ENCODE peak calls at places on chromosomes 6 and 20, in seven cellular contexts. One of them, this sample, is unnamed.

GRCh38 chr6:136640132-136640915 is 90.1 kb upstream of the MAP7 start:
- DNase-seq in OCI-LY7: no peak
- DNase-seq in IMR-90: peak; percentile 82
- DNase-seq in A549: no peak
- DNase-seq in endothelial cell: no peak
- DNase-seq in AG04450: no peak
- DNase-seq in HepG2: no peak
- DNase-seq in this sample: no peak

GRCh38 chr6:128532110-128532509 is 11.7 kb upstream of the PTPRK start:
- DNase-seq in OCI-LY7: no peak
- DNase-seq in HepG2: no peak
- DNase-seq in endothelial cell: no peak
- DNase-seq in A549: no peak
- DNase-seq in IMR-90: no peak
- DNase-seq in AG04450: no peak
- DNase-seq in this sample: no peak

GRCh38 chr6:3615391-3616380 is 135.8 kb downstream of the PXDC1 start:
- DNase-seq in HepG2: no peak
- DNase-seq in OCI-LY7: no peak
- DNase-seq in IMR-90: no peak
- DNase-seq in A549: no peak
- DNase-seq in AG04450: no peak
- DNase-seq in endothelial cell: no peak
- DNase-seq in this sample: no peak

GRCh38 chr6:2264932-2265331 is 19.5 kb upstream of the GMDS start:
- DNase-seq in endothelial cell: no peak
- DNase-seq in HepG2: no peak
- DNase-seq in OCI-LY7: no peak
- DNase-seq in A549: no peak
- DNase-seq in AG04450: no peak
- DNase-seq in IMR-90: peak; percentile 71
- DNase-seq in this sample: no peak

GRCh38 chr6:84193140-84193708 is 34.2 kb downstream of the CEP162 start:
- DNase-seq in A549: peak; percentile 24
- DNase-seq in OCI-LY7: no peak
- DNase-seq in IMR-90: peak; percentile 83
- DNase-seq in endothelial cell: no peak
- DNase-seq in AG04450: no peak
- DNase-seq in HepG2: no peak
- DNase-seq in this sample: no peak

GRCh38 chr6:48110436-48111142 is 408 bp downstream of the PTCHD4 start:
- DNase-seq in OCI-LY7: no peak
- DNase-seq in endothelial cell: no peak
- DNase-seq in AG04450: no peak
- DNase-seq in IMR-90: no peak
- DNase-seq in HepG2: no peak
- DNase-seq in A549: no peak
- DNase-seq in this sample: no peak

GRCh38 chr6:39654121-39654520 is 71.1 kb downstream of the KIF6 start:
- DNase-seq in endothelial cell: no peak
- DNase-seq in IMR-90: no peak
- DNase-seq in HepG2: no peak
- DNase-seq in A549: no peak
- DNase-seq in AG04450: no peak
- DNase-seq in OCI-LY7: no peak
- DNase-seq in this sample: no peak

GRCh38 chr6:156687875-156688549 is 89.2 kb upstream of the ARID1B start:
- DNase-seq in IMR-90: peak; percentile 14
- DNase-seq in A549: no peak
- DNase-seq in HepG2: no peak
- DNase-seq in endothelial cell: peak; percentile 25
- DNase-seq in AG04450: no peak
- DNase-seq in OCI-LY7: peak; percentile 32
- DNase-seq in this sample: peak; percentile 36

GRCh38 chr6:138219901-138220300 is 1.6 kb upstream of the PBOV1 start:
- DNase-seq in AG04450: no peak
- DNase-seq in A549: no peak
- DNase-seq in OCI-LY7: no peak
- DNase-seq in HepG2: no peak
- DNase-seq in endothelial cell: no peak
- DNase-seq in IMR-90: no peak
- DNase-seq in this sample: no peak

GRCh38 chr6:34227656-34228421 is 8.8 kb upstream of the HMGA1 start:
- DNase-seq in HepG2: no peak
- DNase-seq in endothelial cell: no peak
- DNase-seq in OCI-LY7: no peak
- DNase-seq in IMR-90: no peak
- DNase-seq in AG04450: no peak
- DNase-seq in A549: no peak
- DNase-seq in this sample: no peak

GRCh38 chr6:140436023-140436811 is 1061.8 kb upstream of the CITED2 start:
- DNase-seq in AG04450: peak; percentile 32
- DNase-seq in OCI-LY7: no peak
- DNase-seq in IMR-90: peak; percentile 67
- DNase-seq in A549: no peak
- DNase-seq in HepG2: no peak
- DNase-seq in endothelial cell: no peak
- DNase-seq in this sample: no peak

GRCh38 chr20:57844626-57845596 is 135.1 kb upstream of the PMEPA1 start:
- DNase-seq in endothelial cell: no peak
- DNase-seq in OCI-LY7: no peak
- DNase-seq in AG04450: no peak
- DNase-seq in IMR-90: no peak
- DNase-seq in HepG2: no peak
- DNase-seq in A549: no peak
- DNase-seq in this sample: no peak

GRCh38 chr6:35833534-35833933 is 28.4 kb downstream of the LHFPL5 start:
- DNase-seq in A549: no peak
- DNase-seq in AG04450: no peak
- DNase-seq in OCI-LY7: no peak
- DNase-seq in IMR-90: peak; percentile 55
- DNase-seq in HepG2: peak; percentile 24
- DNase-seq in endothelial cell: no peak
- DNase-seq in this sample: no peak

GRCh38 chr20:35991142-35991771 is 22.9 kb downstream of the CNBD2 start:
- DNase-seq in HepG2: peak; percentile 35
- DNase-seq in IMR-90: peak; percentile 34
- DNase-seq in OCI-LY7: peak; percentile 68
- DNase-seq in endothelial cell: peak; percentile 29
- DNase-seq in A549: peak; percentile 79
- DNase-seq in AG04450: no peak
- DNase-seq in this sample: peak; percentile 44

GRCh38 chr6:136609878-136610706 is 59.9 kb upstream of the MAP7 start:
- DNase-seq in A549: peak; percentile 83
- DNase-seq in endothelial cell: no peak
- DNase-seq in IMR-90: peak; percentile 100
- DNase-seq in HepG2: peak; percentile 46
- DNase-seq in AG04450: peak; percentile 98
- DNase-seq in OCI-LY7: no peak
- DNase-seq in this sample: peak; percentile 69

GRCh38 chr20:1341561-1342265 is 12.8 kb upstream of the SDCBP2 start:
- DNase-seq in IMR-90: peak; percentile 80
- DNase-seq in HepG2: no peak
- DNase-seq in A549: no peak
- DNase-seq in OCI-LY7: no peak
- DNase-seq in AG04450: no peak
- DNase-seq in endothelial cell: no peak
- DNase-seq in this sample: no peak

GRCh38 chr20:1010659-1011058 is 8.5 kb upstream of the RSPO4 start:
- DNase-seq in IMR-90: no peak
- DNase-seq in OCI-LY7: no peak
- DNase-seq in AG04450: no peak
- DNase-seq in HepG2: no peak
- DNase-seq in A549: no peak
- DNase-seq in endothelial cell: no peak
- DNase-seq in this sample: no peak

GRCh38 chr6:142838821-142839685 is 105.9 kb downstream of the HIVEP2 start:
- DNase-seq in OCI-LY7: no peak
- DNase-seq in endothelial cell: no peak
- DNase-seq in HepG2: peak; percentile 73
- DNase-seq in A549: no peak
- DNase-seq in IMR-90: peak; percentile 72
- DNase-seq in AG04450: no peak
- DNase-seq in this sample: no peak

DNA sequence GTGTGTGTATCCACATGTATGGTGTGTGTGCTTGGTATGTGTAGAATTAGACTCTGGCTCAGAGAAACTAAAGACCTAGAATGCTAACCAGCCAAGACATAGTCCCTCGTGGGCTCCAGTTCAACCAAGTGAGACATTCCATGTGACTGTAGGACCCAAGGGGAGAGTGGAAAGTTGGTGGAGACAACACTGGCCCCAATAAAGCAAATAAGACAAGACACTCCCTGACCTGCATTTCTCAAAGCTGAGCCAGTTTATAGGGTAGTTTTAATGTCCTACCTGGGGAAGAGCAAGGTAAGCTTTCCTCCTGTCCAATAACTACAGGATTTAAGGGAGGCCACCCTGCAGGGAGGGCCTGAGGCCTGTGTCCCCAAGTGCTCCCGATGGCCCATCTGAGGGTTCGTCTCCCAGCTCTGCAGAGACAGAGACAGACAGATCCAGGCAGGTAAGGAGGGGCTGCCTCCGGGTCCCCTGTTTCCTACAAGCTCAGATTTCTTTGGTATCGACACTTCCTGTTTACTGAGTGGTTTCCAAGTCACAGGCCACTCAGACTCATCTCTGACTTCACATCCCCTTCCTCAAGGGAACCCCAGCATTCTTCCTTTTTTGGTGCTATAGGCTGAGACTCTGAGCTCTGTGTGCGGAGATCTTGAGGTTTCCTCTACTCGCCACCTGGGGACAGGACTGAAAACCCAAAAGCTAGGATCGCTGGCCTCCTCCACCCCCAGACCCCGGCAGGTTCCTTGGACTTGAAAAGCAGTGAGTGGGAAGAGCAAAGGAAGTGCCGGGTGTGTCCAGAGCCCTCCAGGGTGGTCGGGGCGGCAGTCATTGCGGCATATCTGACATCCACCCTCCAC is 92.4 kb downstream of the PRND start:
- DNase-seq in OCI-LY7: peak; percentile 80
- DNase-seq in endothelial cell: peak; percentile 37
- DNase-seq in AG04450: no peak
- DNase-seq in IMR-90: no peak
- DNase-seq in A549: no peak
- DNase-seq in HepG2: no peak
- DNase-seq in this sample: no peak
- TF ChIP-seq CTCF in OCI-LY7: no peak
- TF ChIP-seq CTCF in endothelial cell: no peak
- TF ChIP-seq CTCF in AG04450: no peak
- TF ChIP-seq CTCF in IMR-90: no peak
- TF ChIP-seq CTCF in A549: no peak
- TF ChIP-seq CTCF in HepG2: no peak
- TF ChIP-seq CTCF in this sample: no peak

GRCh38 chr6:152096863-152097496 is 289.5 kb downstream of the ESR1 start:
- DNase-seq in HepG2: no peak
- DNase-seq in endothelial cell: no peak
- DNase-seq in A549: no peak
- DNase-seq in OCI-LY7: no peak
- DNase-seq in AG04450: peak; percentile 79
- DNase-seq in IMR-90: peak; percentile 94
- DNase-seq in this sample: no peak
- TF ChIP-seq CTCF in HepG2: no peak
- TF ChIP-seq CTCF in endothelial cell: no peak
- TF ChIP-seq CTCF in A549: no peak
- TF ChIP-seq CTCF in OCI-LY7: no peak
- TF ChIP-seq CTCF in AG04450: peak; percentile 39
- TF ChIP-seq CTCF in IMR-90: peak; percentile 27
- TF ChIP-seq CTCF in this sample: peak; percentile 19

DNA sequence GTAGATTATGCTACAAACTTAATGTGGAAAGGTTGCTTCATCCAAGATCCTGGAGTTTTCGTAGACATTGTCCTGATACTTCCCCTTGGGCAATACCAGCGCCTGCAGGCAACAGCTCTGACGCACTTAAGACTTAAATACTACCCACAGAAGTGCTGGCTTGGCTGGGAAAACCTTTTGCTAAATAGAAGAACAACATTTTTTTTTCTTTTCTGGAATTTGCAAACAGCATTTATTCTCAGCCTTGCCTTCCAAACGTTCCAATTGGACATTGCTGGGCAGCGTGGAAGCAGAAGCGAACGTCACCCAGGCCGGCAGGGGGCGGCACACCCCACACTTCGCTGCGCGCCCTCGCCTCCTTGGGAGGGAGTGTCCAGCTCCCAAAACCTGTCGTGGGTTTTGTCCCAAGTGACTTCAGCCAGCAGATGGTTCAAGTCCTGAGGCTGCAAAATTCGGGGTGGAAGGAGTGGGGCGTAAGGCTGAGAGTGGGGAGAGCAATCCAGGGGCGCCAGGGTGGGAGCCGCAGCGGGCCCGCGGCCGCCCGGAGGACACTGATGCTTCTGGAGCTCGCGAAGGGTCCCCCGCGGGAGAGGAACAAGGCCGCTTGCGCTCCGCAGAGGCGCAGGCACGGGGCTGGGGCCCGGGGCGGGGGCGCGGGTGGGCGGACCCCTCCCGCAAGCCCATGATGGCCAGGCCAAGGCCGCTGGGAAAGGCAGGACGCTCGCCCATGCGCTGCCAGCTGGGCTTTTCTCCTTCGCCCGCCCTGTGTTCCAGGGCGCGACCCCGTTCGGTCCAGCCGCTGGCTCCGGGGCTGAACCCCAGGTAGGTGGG is 60.8 kb upstream of the MAP3K4 start:
- DNase-seq in IMR-90: peak; percentile 71
- DNase-seq in endothelial cell: peak; percentile 86
- DNase-seq in A549: peak; percentile 72
- DNase-seq in HepG2: peak; percentile 30
- DNase-seq in OCI-LY7: peak; percentile 2
- DNase-seq in AG04450: peak; percentile 52
- DNase-seq in this sample: peak; percentile 88
- TF ChIP-seq CTCF in IMR-90: peak; percentile 97
- TF ChIP-seq CTCF in endothelial cell: peak; percentile 85
- TF ChIP-seq CTCF in A549: peak; percentile 75
- TF ChIP-seq CTCF in HepG2: peak; percentile 99
- TF ChIP-seq CTCF in OCI-LY7: peak; percentile 53
- TF ChIP-seq CTCF in AG04450: peak; percentile 82
- TF ChIP-seq CTCF in this sample: peak; percentile 99

DNA sequence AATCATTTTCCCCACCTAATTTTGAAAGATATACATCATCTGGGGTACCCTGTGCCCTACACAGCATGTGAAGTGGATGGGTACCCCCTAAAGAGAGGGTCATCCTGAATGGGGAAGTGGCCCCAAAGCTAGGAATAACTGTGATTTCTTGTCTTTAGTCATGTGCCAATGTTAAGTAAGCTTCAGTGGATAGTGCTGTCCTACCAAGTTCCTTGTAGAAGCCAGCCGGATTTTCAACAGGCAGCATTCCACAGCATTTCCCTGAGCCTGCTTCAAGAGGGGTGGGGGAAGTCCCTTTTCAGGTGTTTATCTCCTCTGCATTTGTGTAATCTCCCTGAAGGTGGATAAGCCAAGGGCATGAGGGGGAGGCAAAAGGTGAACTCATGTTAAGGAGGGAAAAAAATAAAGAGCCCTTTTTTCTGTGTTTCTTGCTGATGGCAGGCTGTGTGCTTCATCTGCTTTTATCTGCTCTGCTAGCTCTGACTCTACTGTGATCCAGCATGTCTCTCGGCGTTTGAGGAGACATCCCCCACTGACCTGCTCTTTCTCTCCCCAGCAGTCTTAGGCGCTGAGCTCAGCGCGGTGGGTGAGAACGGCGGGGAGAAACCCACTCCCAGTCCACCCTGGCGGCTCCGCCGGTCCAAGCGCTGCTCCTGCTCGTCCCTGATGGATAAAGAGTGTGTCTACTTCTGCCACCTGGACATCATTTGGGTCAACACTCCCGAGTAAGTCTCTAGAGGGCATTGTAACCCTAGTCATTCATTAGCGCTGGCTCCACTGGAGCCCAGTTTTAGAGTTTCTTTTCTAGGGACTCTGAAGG is 1.8 kb downstream of the EDN1 start:
- DNase-seq in endothelial cell: peak; percentile 10
- DNase-seq in OCI-LY7: no peak
- DNase-seq in AG04450: no peak
- DNase-seq in IMR-90: peak; percentile 33
- DNase-seq in HepG2: peak; percentile 73
- DNase-seq in A549: no peak
- DNase-seq in this sample: peak; percentile 69
- TF ChIP-seq CTCF in endothelial cell: no peak
- TF ChIP-seq CTCF in OCI-LY7: no peak
- TF ChIP-seq CTCF in AG04450: peak; percentile 28
- TF ChIP-seq CTCF in IMR-90: peak; percentile 42
- TF ChIP-seq CTCF in HepG2: peak; percentile 86
- TF ChIP-seq CTCF in A549: peak; percentile 45
- TF ChIP-seq CTCF in this sample: peak; percentile 52

This sample was measured in hepatocyte.